ENCODE peak calls at places on chromosomes 5 and 9, in nine cellular contexts. Z, J, P, T, O, Y, X, A and Q are unnamed samples. For H3K36me3, the result is how much of the 10 kb centered on the place peaks cover.

GRCh38 chr5:58080573-58080972 is 379.3 kb downstream of the PLK2 start:
- DNase-seq in A (no peak), Z (no peak), Y (no peak), J (no peak), P (no peak), O (no peak), T (peak), X (peak), Q (peak)

GRCh38 chr5:40775846-40776657 is 20.3 kb upstream of the TTC33 start:
- DNase-seq in X (no peak), Z (no peak), O (no peak), P (no peak), Y (no peak), J (no peak), T (no peak), A (no peak), Q (no peak)

GRCh38 chr9:106761493-106761892 is 101.5 kb upstream of the ZNF462 start:
- DNase-seq in Y (no peak), X (no peak), P (no peak), O (no peak), A (no peak), J (no peak), T (no peak), Z (no peak), Q (no peak)

GRCh38 chr9:108269421-108269820 is 586.4 kb downstream of the ACTL7B start:
- DNase-seq in X (no peak), P (no peak), Z (no peak), J (no peak), A (no peak), O (no peak), T (no peak), Y (no peak), Q (no peak)

GRCh38 chr5:177086918-177087706 is 397 bp downstream of the FGFR4 start:
- DNase-seq in P (peak), A (peak), O (peak), Z (peak), X (peak), J (peak), Y (no peak), T (no peak), Q (peak)

GRCh38 chr9:124264812-124265211 is 7.1 kb downstream of the NEK6 start:
- DNase-seq in Y (no peak), Z (peak), A (no peak), T (peak), P (no peak), X (peak), J (no peak), O (no peak), Q (no peak)

GRCh38 chr9:84667571-84668203 is 1.8 kb upstream of the NTRK2 start:
- DNase-seq in X (peak), T (peak), Y (no peak), A (no peak), O (no peak), P (no peak), J (peak), Z (peak), Q (no peak)

GRCh38 chr5:14107536-14107935 is 35.6 kb upstream of the TRIO start:
- DNase-seq in A (no peak), P (no peak), J (no peak), Y (no peak), T (peak), Z (no peak), O (no peak), X (no peak), Q (no peak)

GRCh38 chr9:101307041-101307440 is 77.8 kb downstream of the BAAT start:
- DNase-seq in A (no peak), Z (no peak), J (no peak), O (no peak), X (peak), P (no peak), Y (no peak), T (no peak), Q (no peak)

GRCh38 chr5:67561145-67561932 is 364.7 kb upstream of the CD180 start:
- DNase-seq in T (no peak), O (no peak), X (peak), Z (no peak), Y (no peak), A (no peak), J (peak), P (no peak), Q (no peak)

GRCh38 chr9:114856942-114857315 is 51.1 kb upstream of the TNFSF15 start:
- DNase-seq in T (peak), Z (no peak), X (peak), P (no peak), A (no peak), O (no peak), J (no peak), Y (no peak), Q (no peak)

GRCh38 chr5:98904786-98905185 is 24.0 kb downstream of the CHD1 start:
- DNase-seq in T (peak), Y (no peak), O (no peak), J (no peak), A (no peak), X (peak), P (no peak), Z (no peak), Q (no peak)

GRCh38 chr5:152271420-152271819 is 133.7 kb downstream of the NMUR2 start:
- DNase-seq in P (no peak), J (peak), Y (no peak), X (no peak), T (no peak), Z (no peak), A (no peak), O (no peak), Q (no peak)

GRCh38 chr5:145495741-145496140 is 339.4 kb downstream of the PRELID2 start:
- DNase-seq in O (no peak), Z (no peak), T (peak), J (peak), P (no peak), A (no peak), Y (no peak), X (peak), Q (peak)

GRCh38 chr9:70170151-70170795 is 88.5 kb upstream of the SMC5 start:
- DNase-seq in X (no peak), J (no peak), O (no peak), Y (no peak), P (no peak), Z (no peak), A (no peak), T (no peak), Q (no peak)

GRCh38 chr5:176381979-176382378 is 6.4 kb downstream of the NOP16 start:
- DNase-seq in Y (no peak), A (no peak), Z (no peak), P (peak), X (no peak), O (no peak), T (no peak), J (no peak), Q (no peak)

GRCh38 chr9:107592439-107592838 is 102.9 kb upstream of the KLF4 start:
- DNase-seq in J (no peak), P (no peak), O (no peak), Z (no peak), Y (no peak), A (no peak), X (no peak), T (no peak), Q (no peak)

GRCh38 chr9:34589656-34590375 is at the start of gene CNTFR:
- DNase-seq in A (peak), Y (no peak), X (no peak), J (peak), T (no peak), P (peak), O (no peak), Z (no peak), Q (no peak)

GRCh38 chr5:143985832-143986485 is 174.0 kb downstream of the HMHB1 start:
- DNase-seq in T (peak), X (peak), O (no peak), Y (no peak), P (no peak), Z (no peak), A (no peak), J (peak), Q (no peak)

GRCh38 chr9:124940521-124940893 is 376 bp downstream of the GOLGA1 start:
- DNase-seq in P (no peak), O (no peak), A (no peak), X (no peak), Y (no peak), J (no peak), T (no peak), Z (no peak), Q (no peak)

GRCh38 chr5:75020016-75020656 is 32.2 kb downstream of the GCNT4 start:
- DNase-seq in T (no peak), Z (no peak), A (no peak), X (no peak), P (no peak), Y (no peak), O (no peak), J (no peak), Q (no peak)

GRCh38 chr5:24444439-24444838 is 200.3 kb downstream of the CDH10 start:
- DNase-seq in P (no peak), A (no peak), O (no peak), T (no peak), Z (no peak), X (no peak), Y (no peak), J (no peak), Q (no peak)

GRCh38 chr9:87862536-87863268 is 20.0 kb upstream of the SPATA31E1 start:
- DNase-seq in X (peak), T (peak), P (no peak), Z (no peak), O (no peak), A (no peak), Y (no peak), J (no peak), Q (peak)

GRCh38 chr5:109805472-109805871 is 115.7 kb downstream of the MAN2A1 start:
- DNase-seq in Z (no peak), O (no peak), Y (no peak), P (no peak), T (peak), X (no peak), J (no peak), A (no peak), Q (no peak)

GRCh38 chr9:124522121-124523098 is 15.2 kb upstream of the NR5A1 start:
- DNase-seq in A (no peak), Z (no peak), X (no peak), O (no peak), T (peak), Y (no peak), J (no peak), P (no peak), Q (no peak)

GRCh38 chr5:17238521-17239041 is 21.1 kb downstream of the BASP1 start:
- DNase-seq in O (no peak), P (no peak), Y (no peak), Z (no peak), A (no peak), T (peak), J (peak), X (peak), Q (no peak)

GRCh38 chr5:136073714-136074113 is 44.9 kb downstream of the TGFBI start:
- DNase-seq in X (no peak), J (no peak), A (no peak), T (no peak), Z (peak), P (no peak), O (no peak), Y (no peak), Q (no peak)

GRCh38 chr9:116312221-116312620 is 158.6 kb downstream of the PAPPA start:
- DNase-seq in P (no peak), J (no peak), X (no peak), A (no peak), O (no peak), Y (no peak), T (peak), Z (no peak), Q (no peak)

GRCh38 chr5:82365744-82366228 is 87.6 kb upstream of the RPS23 start:
- DNase-seq in X (peak), P (no peak), J (no peak), O (no peak), Y (no peak), A (no peak), T (peak), Z (no peak), Q (peak)

GRCh38 chr5:139709587-139710369 is 61.6 kb downstream of the CXXC5 start:
- DNase-seq in Y (no peak), T (no peak), A (peak), O (peak), Z (peak), J (peak), X (no peak), P (peak), Q (no peak)

GRCh38 chr5:139669681-139670368 is 21.7 kb downstream of the CXXC5 start:
- DNase-seq in A (no peak), P (peak), Y (no peak), X (no peak), Z (no peak), T (no peak), O (peak), J (no peak), Q (no peak)

GRCh38 chr5:137656558-137656957 is 79.3 kb downstream of the KLHL3 start:
- DNase-seq in J (no peak), X (no peak), Z (no peak), P (no peak), A (no peak), T (no peak), Y (no peak), O (no peak), Q (no peak)

GRCh38 chr5:35773936-35774335 is 82.8 kb upstream of the IL7R start:
- DNase-seq in X (peak), T (peak), J (no peak), O (no peak), Z (no peak), A (no peak), Y (no peak), P (no peak), Q (no peak)

GRCh38 chr9:120536094-120536493 is 43.9 kb downstream of the CDK5RAP2 start:
- DNase-seq in X (no peak), J (no peak), Y (no peak), T (no peak), P (no peak), O (no peak), Z (no peak), A (no peak), Q (no peak)

GRCh38 chr5:14097998-14098471 is 45.1 kb upstream of the TRIO start:
- DNase-seq in O (no peak), Z (no peak), Y (no peak), A (no peak), P (no peak), X (peak), T (peak), J (no peak), Q (no peak)

GRCh38 chr5:168177831-168178450 is 113.5 kb upstream of the WWC1 start:
- DNase-seq in Z (peak), J (no peak), Y (peak), X (no peak), A (no peak), T (no peak), O (no peak), P (no peak), Q (no peak)

GRCh38 chr5:53730938-53731337 is 170.5 kb downstream of the NDUFS4 start:
- DNase-seq in J (peak), X (no peak), P (no peak), O (no peak), T (no peak), Y (no peak), Z (no peak), A (no peak), Q (no peak)

GRCh38 chr5:131379071-131379538 is 115.3 kb downstream of the CDC42SE2 start:
- DNase-seq in P (no peak), O (no peak), Z (peak), Y (no peak), X (peak), T (peak), A (no peak), J (no peak), Q (no peak)

GRCh38 chr5:139147743-139148079 is 50.5 kb downstream of the SIL1 start:
- DNase-seq in T (peak), Y (peak), Z (no peak), X (peak), O (peak), P (no peak), J (peak), A (no peak), Q (no peak)

DNA sequence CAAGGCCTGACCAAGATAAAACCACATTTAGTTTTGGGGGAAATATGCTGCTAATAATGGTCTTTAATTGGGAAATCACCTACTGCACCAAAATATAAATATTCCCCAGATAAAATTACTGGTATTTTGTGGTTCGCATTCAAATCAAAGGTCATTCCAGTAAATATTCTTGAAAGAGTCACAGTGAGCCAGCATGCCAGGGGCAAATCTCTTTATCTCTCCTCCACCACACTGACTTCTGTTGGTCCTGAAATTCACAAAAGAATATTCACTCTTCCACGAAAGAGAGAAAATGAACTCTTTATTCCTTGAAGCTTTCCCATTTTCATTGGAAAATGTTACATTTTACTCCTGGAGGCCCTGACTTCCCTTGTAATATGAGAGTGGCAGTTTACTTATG is 39.8 kb downstream of the ZNF366 start:
- DNase-seq in A (no peak), Y (no peak), X (peak), T (no peak), J (no peak), Z (no peak), P (no peak), O (no peak), Q (no peak)
- H3K4me3 ChIP-seq in A (no peak), Y (no peak), X (no peak), T (no peak), J (no peak), Z (no peak), P (no peak), O (no peak), Q (no peak)

GRCh38 chr9:133704711-133705181 is 33.4 kb downstream of the SARDH start:
- DNase-seq in A (no peak), X (no peak), J (no peak), P (peak), Y (peak), Z (no peak), T (no peak), O (peak), Q (no peak)
- TF ChIP-seq CTCF in A (no peak), X (no peak), J (no peak), P (no peak), Y (no peak), Z (no peak), T (no peak), O (no peak), Q (no peak)

DNA sequence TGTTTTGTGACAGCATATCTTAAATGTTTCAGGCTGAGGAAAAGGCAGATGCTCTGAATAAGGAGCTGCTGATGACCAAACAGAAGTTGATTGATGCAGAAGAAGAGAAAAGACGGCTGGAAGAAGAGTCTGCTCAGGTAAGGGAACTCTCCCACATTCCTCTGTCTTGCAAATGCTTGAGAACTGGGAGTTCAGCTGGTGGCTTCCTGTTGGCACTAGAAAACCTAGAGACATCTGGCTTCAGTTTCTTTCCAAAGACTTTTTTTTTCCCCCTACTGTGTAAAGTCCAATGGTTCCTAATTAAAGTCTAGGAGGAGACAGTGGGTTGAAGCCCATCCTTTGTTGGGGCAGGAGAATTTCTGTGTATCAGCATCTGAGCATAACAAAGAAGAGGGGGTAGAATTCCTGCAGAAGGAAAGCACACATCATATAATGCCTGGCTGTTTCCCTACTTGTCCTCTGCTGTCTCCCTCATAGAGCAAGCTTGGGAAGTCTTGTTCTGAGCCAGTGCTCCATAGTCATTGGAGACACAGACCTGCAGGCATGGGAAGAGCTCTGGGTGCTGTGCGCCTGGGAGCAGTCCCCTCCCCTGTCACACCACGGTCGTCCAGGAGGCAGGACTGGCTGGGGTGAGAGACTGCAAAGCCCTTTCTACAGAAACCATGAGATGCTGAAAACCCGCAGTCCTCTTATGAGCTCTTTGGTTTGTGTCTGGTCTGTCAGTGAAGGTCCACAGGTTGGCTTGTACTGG is 64.4 kb downstream of the GPR21 start:
- DNase-seq in A (no peak), X (no peak), O (no peak), Y (no peak), T (no peak), J (peak), Z (no peak), P (no peak), Q (no peak)
- H3K36me3 ChIP-seq in A (under half), X (under half), O (half or more), Y (under half), T (half or more), J (half or more), Z (under half), P (half or more), Q (under half)

GRCh38 chr9:136541709-136542108 is 4.1 kb downstream of the NOTCH1 start:
- DNase-seq in J (no peak), Y (no peak), A (no peak), Z (no peak), O (no peak), P (no peak), T (no peak), X (no peak), Q (no peak)
- H3K4me3 ChIP-seq in J (no peak), Y (no peak), A (no peak), Z (no peak), O (no peak), P (no peak), T (no peak), X (no peak), Q (no peak)

GRCh38 chr5:173320259-173320658 is 8.0 kb downstream of the STC2 start:
- DNase-seq in O (no peak), T (no peak), X (no peak), A (no peak), J (no peak), Y (no peak), P (peak), Z (no peak), Q (no peak)
- TF ChIP-seq CTCF in O (no peak), T (peak), X (peak), A (no peak), J (peak), Y (no peak), P (no peak), Z (peak), Q (no peak)

DNA sequence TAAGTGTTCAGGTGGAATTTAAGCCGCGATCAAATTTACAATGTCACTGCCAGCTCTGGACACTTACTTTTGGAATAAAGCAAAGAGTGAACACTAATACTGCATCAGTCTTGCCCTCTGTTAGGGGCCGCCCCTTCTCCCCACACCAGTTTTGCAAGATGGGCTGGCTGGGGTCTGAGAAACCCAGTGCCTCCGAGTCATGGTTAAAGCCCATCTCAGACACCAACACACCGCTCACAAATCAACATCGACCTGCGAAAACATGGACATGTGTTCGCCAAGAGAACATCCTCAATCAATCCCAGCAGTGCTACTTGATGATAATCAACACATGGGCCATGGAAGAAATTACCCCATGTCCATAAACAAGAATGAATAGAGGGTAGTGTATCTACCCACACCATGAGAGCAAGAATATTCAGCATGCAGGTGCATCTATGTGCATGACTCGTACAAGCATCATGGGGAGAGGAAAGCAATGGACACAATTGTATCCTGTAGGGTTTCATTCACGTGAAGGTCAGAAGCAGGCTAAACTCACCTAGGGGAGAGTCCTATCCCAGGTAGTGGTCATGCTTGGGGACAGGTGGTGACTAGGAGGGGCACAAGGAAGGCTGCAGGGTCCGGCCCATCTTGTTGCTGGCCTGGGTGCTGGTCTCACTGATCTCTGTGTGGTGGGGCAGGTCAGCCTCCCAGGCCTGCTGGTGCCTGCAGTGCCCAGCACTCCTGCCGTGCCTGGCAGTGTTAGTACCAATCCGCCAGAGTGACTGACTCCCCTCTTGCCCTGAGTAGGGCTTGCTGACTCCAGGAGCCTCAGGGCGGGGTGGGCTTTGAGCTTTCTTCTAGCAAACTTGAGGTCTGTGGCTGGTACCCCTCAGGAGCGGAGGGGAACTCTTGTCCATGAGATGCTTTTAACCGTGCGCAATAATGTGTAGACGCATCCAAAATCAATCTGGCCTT is 5.1 kb downstream of the S1PR3 start:
- DNase-seq in Z (no peak), Y (no peak), P (no peak), O (no peak), A (no peak), T (no peak), J (no peak), X (no peak), Q (no peak)
- H3K36me3 ChIP-seq in Z (under half), Y (under half), P (under half), O (under half), A (under half), T (under half), J (under half), X (under half), Q (under half)